ENCODE peak calls at places on chromosomes 13 and 19, in six cellular contexts. E is IMR-90, K is H9, T is trophoblast cell, X is H1, I is mesenchymal stem cell. O is an unnamed sample.

GRCh38 chr13:28636677-28637317 is 22.1 kb upstream of the POMP start:
- DNase-seq in E (peak), K (peak), T (peak), X (peak), I (peak), O (peak)

GRCh38 chr13:95530178-95530577 is 22.3 kb upstream of the CLDN10 start:
- DNase-seq in E (peak), K (no peak), T (no peak), X (no peak), I (peak), O (no peak)

GRCh38 chr13:110965755-110966134 is 50.9 kb upstream of the ANKRD10 start:
- DNase-seq in E (no peak), K (no peak), T (no peak), X (no peak), I (no peak), O (no peak)

GRCh38 chr13:94362411-94362909 is 117.0 kb downstream of the DCT start:
- DNase-seq in E (peak), K (peak), T (peak), X (peak), I (peak), O (peak)

GRCh38 chr13:99086869-99087129 is 108.9 kb upstream of the DOCK9 start:
- DNase-seq in E (no peak), K (peak), T (no peak), X (no peak), I (no peak), O (peak)

GRCh38 chr19:7159105-7159933 is 89.8 kb downstream of the ZNF557 start:
- DNase-seq in E (peak), K (no peak), T (peak), X (no peak), I (peak), O (no peak)

GRCh38 chr13:110073982-110074381 is 233.0 kb downstream of the COL4A1 start:
- DNase-seq in E (no peak), K (peak), T (no peak), X (no peak), I (no peak), O (no peak)

GRCh38 chr19:18488838-18489626 is 32.8 kb downstream of the ELL start:
- DNase-seq in E (no peak), K (peak), T (peak), X (peak), I (peak), O (peak)

GRCh38 chr19:17049711-17050280 is 23.2 kb upstream of the CPAMD8 start:
- DNase-seq in E (peak), K (no peak), T (no peak), X (no peak), I (peak), O (no peak)

GRCh38 chr19:41064974-41065569 is 23.2 kb upstream of the CYP2A13 start:
- DNase-seq in E (peak), K (peak), T (no peak), X (no peak), I (peak), O (no peak)

GRCh38 chr19:3801412-3802096 is 15.4 kb upstream of the MATK start:
- DNase-seq in E (no peak), K (peak), T (no peak), X (peak), I (no peak), O (peak)

GRCh38 chr13:110301606-110302131 is 5.3 kb downstream of the COL4A1 start:
- DNase-seq in E (peak), K (no peak), T (peak), X (no peak), I (peak), O (no peak)

GRCh38 chr19:39411006-39411831 is 1.2 kb upstream of the PLEKHG2 start:
- DNase-seq in E (peak), K (no peak), T (no peak), X (peak), I (peak), O (no peak)

GRCh38 chr19:29514525-29515232 is 11.1 kb upstream of the VSTM2B start:
- DNase-seq in E (no peak), K (no peak), T (no peak), X (no peak), I (no peak), O (no peak)

GRCh38 chr13:94764576-94765321 is 52.4 kb upstream of the SOX21 start:
- DNase-seq in E (no peak), K (no peak), T (no peak), X (no peak), I (no peak), O (peak)

GRCh38 chr13:103537616-103538015 is 471.4 kb upstream of the SLC10A2 start:
- DNase-seq in E (no peak), K (no peak), T (no peak), X (no peak), I (no peak), O (no peak)
- H2BK120ac ChIP-seq in E (no peak), K (no peak), T (no peak), X (no peak), I (no peak), O (no peak)

GRCh38 chr19:51704601-51705000 is 11.5 kb downstream of the SPACA6 start:
- DNase-seq in E (no peak), K (no peak), T (no peak), X (no peak), I (no peak), O (no peak)

GRCh38 chr19:51702754-51703654 is 9.9 kb downstream of the SPACA6 start:
- DNase-seq in E (no peak), K (peak), T (peak), X (peak), I (peak), O (no peak)

GRCh38 chr19:51703655-51704515 is 10.8 kb downstream of the SPACA6 start:
- DNase-seq in E (peak), K (peak), T (peak), X (peak), I (peak), O (peak)

GRCh38 chr19:51701468-51702100 is 8.5 kb downstream of the SPACA6 start:
- DNase-seq in E (no peak), K (no peak), T (no peak), X (no peak), I (no peak), O (no peak)

DNA sequence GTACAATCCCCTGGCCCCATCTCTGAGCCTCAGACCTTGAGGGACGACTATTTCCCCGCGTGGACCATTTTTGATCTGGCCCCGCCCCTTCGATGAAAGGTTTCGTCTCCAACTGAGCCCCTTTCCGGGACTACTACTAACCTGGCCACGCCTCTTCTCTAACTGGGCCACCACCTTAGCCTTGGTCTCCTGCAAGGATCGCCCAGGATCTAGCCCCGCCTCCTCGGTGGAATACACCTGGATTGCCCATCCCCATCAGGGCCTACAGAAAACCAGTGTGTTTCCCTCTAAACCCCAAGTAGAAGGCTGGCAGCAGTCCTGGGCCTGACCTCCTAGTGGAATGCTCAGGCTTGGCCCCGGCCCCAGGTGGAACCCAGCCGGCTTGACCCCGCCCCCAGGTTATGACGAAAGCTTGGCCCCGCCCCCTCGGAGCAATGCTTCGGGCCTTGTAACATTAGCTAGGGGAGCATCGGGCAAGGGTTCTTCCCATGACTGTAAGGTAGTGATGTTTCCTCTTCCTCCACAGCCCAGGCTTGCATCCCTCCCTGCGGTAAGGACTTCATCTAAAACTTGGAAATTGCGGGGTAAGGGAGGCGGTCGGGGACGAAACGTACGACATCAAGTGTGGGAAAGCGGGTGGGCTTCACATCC is 9.1 kb downstream of the SPACA6 start:
- DNase-seq in E (peak), K (peak), T (peak), X (peak), I (peak), O (no peak)
- H3K14ac ChIP-seq in E (no peak), K (peak), T (no peak), X (no peak), I (no peak), O (no peak)

DNA sequence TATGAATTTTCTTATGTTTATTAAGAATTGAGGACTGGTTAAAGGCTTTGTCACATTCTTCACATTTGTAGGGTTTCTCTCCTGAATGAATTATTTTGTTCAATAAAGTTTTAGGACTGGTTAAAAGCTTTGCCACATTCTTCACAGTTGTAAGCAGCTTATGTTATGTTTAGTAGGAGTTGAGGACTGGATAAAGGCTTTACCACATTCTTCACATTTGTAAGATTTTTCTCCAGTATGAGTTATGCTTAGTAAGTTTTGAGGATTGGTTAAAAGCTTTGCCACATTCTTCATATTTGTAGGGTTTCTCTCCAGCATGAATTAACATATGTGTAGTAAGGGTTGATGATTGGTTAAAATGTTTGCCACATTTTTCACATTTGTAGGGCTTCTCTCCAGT is 79.8 kb downstream of the ZNF431 start:
- DNase-seq in E (no peak), K (no peak), T (no peak), X (no peak), I (no peak), O (no peak)
- H3K4me2 ChIP-seq in E (no peak), K (no peak), T (no peak), X (no peak), I (no peak), O (no peak)

GRCh38 chr13:40536443-40537113 is 129.9 kb downstream of the FOXO1 start:
- DNase-seq in E (no peak), K (no peak), T (peak), X (no peak), I (no peak), O (no peak)
- H2BK120ac ChIP-seq in E (no peak), K (no peak), T (peak), X (no peak), I (no peak), O (no peak)

GRCh38 chr13:51768976-51769375 is 35.0 kb downstream of the DHRS12 start:
- DNase-seq in E (no peak), K (no peak), T (no peak), X (no peak), I (no peak), O (no peak)

GRCh38 chr13:51770681-51771417 is 33.1 kb downstream of the DHRS12 start:
- DNase-seq in E (no peak), K (no peak), T (no peak), X (no peak), I (no peak), O (no peak)

GRCh38 chr13:51771418-51772104 is 32.4 kb downstream of the DHRS12 start:
- DNase-seq in E (no peak), K (no peak), T (no peak), X (no peak), I (no peak), O (no peak)

GRCh38 chr13:51769455-51770127 is 34.4 kb downstream of the DHRS12 start:
- DNase-seq in E (no peak), K (no peak), T (no peak), X (no peak), I (no peak), O (no peak)

GRCh38 chr13:51770160-51770559 is 33.8 kb downstream of the DHRS12 start:
- DNase-seq in E (no peak), K (no peak), T (peak), X (no peak), I (no peak), O (no peak)
- H3K14ac ChIP-seq in E (no peak), K (no peak), T (no peak), X (no peak), I (no peak), O (no peak)